ENCODE peak calls at places on chromosomes 16 and 17, in ten cellular contexts. One of them, this sample, is unnamed.

GRCh38 chr16:46757339-46758050 is 9.4 kb upstream of the MYLK3 start:
- DNase-seq in brain microvascular endothelial cell: no peak
- DNase-seq in stomach: peak
- DNase-seq in upper lobe of right lung: no peak
- DNase-seq in A549: no peak
- DNase-seq in right lobe of liver: no peak
- DNase-seq in BJ: no peak
- DNase-seq in tibial artery: no peak
- DNase-seq in PC-3: peak
- DNase-seq in fibroblast of mammary gland: no peak
- DNase-seq in this sample: no peak

GRCh38 chr16:64626771-64627170 is 495.1 kb downstream of the CDH11 start:
- DNase-seq in BJ: no peak
- DNase-seq in brain microvascular endothelial cell: no peak
- DNase-seq in A549: no peak
- DNase-seq in stomach: no peak
- DNase-seq in upper lobe of right lung: no peak
- DNase-seq in fibroblast of mammary gland: no peak
- DNase-seq in PC-3: no peak
- DNase-seq in tibial artery: no peak
- DNase-seq in right lobe of liver: no peak
- DNase-seq in this sample: no peak

GRCh38 chr17:76417499-76418143 is 33.2 kb downstream of the SPHK1 start:
- DNase-seq in BJ: no peak
- DNase-seq in tibial artery: peak
- DNase-seq in brain microvascular endothelial cell: no peak
- DNase-seq in PC-3: no peak
- DNase-seq in A549: no peak
- DNase-seq in stomach: no peak
- DNase-seq in right lobe of liver: no peak
- DNase-seq in fibroblast of mammary gland: no peak
- DNase-seq in upper lobe of right lung: peak
- DNase-seq in this sample: no peak

GRCh38 chr17:51035436-51035835 is 85.2 kb downstream of the SPAG9 start:
- DNase-seq in upper lobe of right lung: no peak
- DNase-seq in stomach: no peak
- DNase-seq in BJ: peak
- DNase-seq in brain microvascular endothelial cell: peak
- DNase-seq in tibial artery: no peak
- DNase-seq in PC-3: no peak
- DNase-seq in A549: no peak
- DNase-seq in fibroblast of mammary gland: peak
- DNase-seq in right lobe of liver: no peak
- DNase-seq in this sample: peak

GRCh38 chr16:13517856-13518255 is 402.1 kb upstream of the ERCC4 start:
- DNase-seq in PC-3: no peak
- DNase-seq in brain microvascular endothelial cell: no peak
- DNase-seq in tibial artery: no peak
- DNase-seq in upper lobe of right lung: no peak
- DNase-seq in stomach: no peak
- DNase-seq in right lobe of liver: no peak
- DNase-seq in BJ: no peak
- DNase-seq in A549: no peak
- DNase-seq in fibroblast of mammary gland: no peak
- DNase-seq in this sample: no peak

GRCh38 chr17:35338230-35338629 is 35.2 kb downstream of the SLFN11 start:
- DNase-seq in stomach: no peak
- DNase-seq in PC-3: no peak
- DNase-seq in fibroblast of mammary gland: no peak
- DNase-seq in A549: no peak
- DNase-seq in BJ: no peak
- DNase-seq in brain microvascular endothelial cell: no peak
- DNase-seq in upper lobe of right lung: no peak
- DNase-seq in right lobe of liver: no peak
- DNase-seq in tibial artery: no peak
- DNase-seq in this sample: no peak

GRCh38 chr17:7107012-7107754 is 7.4 kb downstream of the ASGR2 start:
- DNase-seq in BJ: no peak
- DNase-seq in A549: no peak
- DNase-seq in stomach: no peak
- DNase-seq in tibial artery: no peak
- DNase-seq in brain microvascular endothelial cell: no peak
- DNase-seq in upper lobe of right lung: no peak
- DNase-seq in right lobe of liver: peak
- DNase-seq in fibroblast of mammary gland: no peak
- DNase-seq in PC-3: no peak
- DNase-seq in this sample: no peak

GRCh38 chr16:86193528-86194193 is 294.7 kb downstream of the IRF8 start:
- DNase-seq in upper lobe of right lung: no peak
- DNase-seq in stomach: no peak
- DNase-seq in right lobe of liver: no peak
- DNase-seq in brain microvascular endothelial cell: no peak
- DNase-seq in tibial artery: no peak
- DNase-seq in fibroblast of mammary gland: no peak
- DNase-seq in PC-3: no peak
- DNase-seq in BJ: no peak
- DNase-seq in A549: no peak
- DNase-seq in this sample: no peak

GRCh38 chr17:3972931-3973330 is 8.7 kb upstream of the ATP2A3 start:
- DNase-seq in tibial artery: no peak
- DNase-seq in brain microvascular endothelial cell: no peak
- DNase-seq in right lobe of liver: no peak
- DNase-seq in A549: no peak
- DNase-seq in upper lobe of right lung: no peak
- DNase-seq in BJ: no peak
- DNase-seq in stomach: no peak
- DNase-seq in fibroblast of mammary gland: no peak
- DNase-seq in PC-3: no peak
- DNase-seq in this sample: no peak

GRCh38 chr17:75260679-75261335 is 599 bp downstream of the GGA3 start:
- DNase-seq in PC-3: peak
- DNase-seq in brain microvascular endothelial cell: no peak
- DNase-seq in BJ: no peak
- DNase-seq in stomach: no peak
- DNase-seq in A549: no peak
- DNase-seq in upper lobe of right lung: no peak
- DNase-seq in right lobe of liver: no peak
- DNase-seq in tibial artery: no peak
- DNase-seq in fibroblast of mammary gland: no peak
- DNase-seq in this sample: no peak
- TF ChIP-seq CTCF in PC-3: peak
- TF ChIP-seq CTCF in brain microvascular endothelial cell: peak
- TF ChIP-seq CTCF in BJ: peak
- TF ChIP-seq CTCF in stomach: no peak
- TF ChIP-seq CTCF in A549: peak
- TF ChIP-seq CTCF in upper lobe of right lung: no peak
- TF ChIP-seq CTCF in right lobe of liver: no peak
- TF ChIP-seq CTCF in tibial artery: no peak
- TF ChIP-seq CTCF in fibroblast of mammary gland: no peak
- TF ChIP-seq CTCF in this sample: no peak

GRCh38 chr16:27472091-27473020 is 70.4 kb downstream of the IL21R start:
- DNase-seq in A549: no peak
- DNase-seq in fibroblast of mammary gland: peak
- DNase-seq in stomach: no peak
- DNase-seq in upper lobe of right lung: no peak
- DNase-seq in right lobe of liver: no peak
- DNase-seq in BJ: no peak
- DNase-seq in tibial artery: no peak
- DNase-seq in brain microvascular endothelial cell: no peak
- DNase-seq in PC-3: no peak
- DNase-seq in this sample: no peak

GRCh38 chr16:27471661-27472060 is 69.7 kb downstream of the IL21R start:
- DNase-seq in fibroblast of mammary gland: no peak
- DNase-seq in brain microvascular endothelial cell: no peak
- DNase-seq in right lobe of liver: no peak
- DNase-seq in stomach: no peak
- DNase-seq in BJ: no peak
- DNase-seq in PC-3: no peak
- DNase-seq in A549: no peak
- DNase-seq in tibial artery: no peak
- DNase-seq in upper lobe of right lung: no peak
- DNase-seq in this sample: no peak

GRCh38 chr16:27468941-27469531 is 67.1 kb downstream of the IL21R start:
- DNase-seq in BJ: no peak
- DNase-seq in right lobe of liver: no peak
- DNase-seq in brain microvascular endothelial cell: no peak
- DNase-seq in PC-3: no peak
- DNase-seq in tibial artery: no peak
- DNase-seq in upper lobe of right lung: no peak
- DNase-seq in fibroblast of mammary gland: no peak
- DNase-seq in A549: no peak
- DNase-seq in stomach: no peak
- DNase-seq in this sample: no peak

GRCh38 chr16:27473101-27473900 is 71.3 kb downstream of the IL21R start:
- DNase-seq in upper lobe of right lung: no peak
- DNase-seq in right lobe of liver: no peak
- DNase-seq in PC-3: no peak
- DNase-seq in tibial artery: no peak
- DNase-seq in brain microvascular endothelial cell: no peak
- DNase-seq in A549: no peak
- DNase-seq in stomach: no peak
- DNase-seq in fibroblast of mammary gland: no peak
- DNase-seq in BJ: no peak
- DNase-seq in this sample: no peak

DNA sequence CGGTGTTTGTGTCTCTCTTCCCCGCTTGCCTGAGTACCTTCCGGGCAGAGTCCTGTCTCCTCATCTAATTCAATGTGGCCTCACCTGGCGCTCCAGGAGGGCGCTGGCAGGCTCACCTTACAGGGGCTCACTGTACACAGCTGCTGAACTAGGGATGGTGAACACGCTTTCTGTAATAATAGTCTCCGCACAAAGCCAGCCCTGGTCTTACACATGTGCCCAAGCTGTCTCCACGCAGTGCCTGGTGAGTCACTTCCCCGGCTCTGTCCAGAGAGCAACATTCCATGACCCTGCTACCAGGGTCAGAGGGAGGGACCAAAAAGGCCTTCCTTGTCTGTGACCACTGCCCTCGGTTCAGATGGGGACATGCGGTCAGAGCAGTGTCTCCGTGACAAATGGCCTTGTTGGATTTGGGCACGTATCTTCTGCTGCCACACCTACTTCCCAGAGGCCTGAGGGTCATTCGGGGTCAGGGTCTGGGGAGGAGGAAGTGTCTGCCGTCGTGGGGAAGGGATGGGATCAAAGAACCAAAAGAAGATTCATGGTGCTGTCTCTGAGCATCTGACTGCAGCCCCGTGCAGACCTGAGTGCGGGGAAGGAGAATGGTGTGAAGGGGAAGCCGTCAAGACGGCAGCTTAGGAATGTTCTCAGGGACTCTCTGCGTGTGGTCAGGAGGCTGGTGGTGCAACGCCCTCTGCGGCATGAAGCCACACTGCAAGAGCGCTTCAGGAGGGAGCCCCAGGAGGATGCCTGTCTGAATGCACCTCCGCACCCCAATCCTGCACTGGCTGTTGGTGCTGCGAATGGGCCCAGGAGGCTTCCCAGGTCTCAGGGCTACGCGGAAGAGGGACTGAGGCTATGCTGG is 68.8 kb downstream of the IL21R start:
- DNase-seq in stomach: no peak
- DNase-seq in A549: no peak
- DNase-seq in BJ: peak
- DNase-seq in upper lobe of right lung: no peak
- DNase-seq in PC-3: no peak
- DNase-seq in brain microvascular endothelial cell: peak
- DNase-seq in fibroblast of mammary gland: peak
- DNase-seq in right lobe of liver: no peak
- DNase-seq in tibial artery: no peak
- DNase-seq in this sample: peak
- H3K4me3 ChIP-seq in stomach: no peak
- H3K4me3 ChIP-seq in A549: no peak
- H3K4me3 ChIP-seq in BJ: no peak
- H3K4me3 ChIP-seq in upper lobe of right lung: no peak
- H3K4me3 ChIP-seq in PC-3: no peak
- H3K4me3 ChIP-seq in brain microvascular endothelial cell: no peak
- H3K4me3 ChIP-seq in fibroblast of mammary gland: no peak
- H3K4me3 ChIP-seq in right lobe of liver: no peak
- H3K4me3 ChIP-seq in tibial artery: no peak
- H3K4me3 ChIP-seq in this sample: no peak

GRCh38 chr17:58318065-58318481 is 10.5 kb downstream of the TSPOAP1 start:
- DNase-seq in upper lobe of right lung: peak
- DNase-seq in fibroblast of mammary gland: no peak
- DNase-seq in right lobe of liver: peak
- DNase-seq in A549: no peak
- DNase-seq in tibial artery: peak
- DNase-seq in PC-3: no peak
- DNase-seq in BJ: no peak
- DNase-seq in brain microvascular endothelial cell: no peak
- DNase-seq in stomach: no peak
- DNase-seq in this sample: no peak

GRCh38 chr17:58316260-58316960 is 12.2 kb downstream of the TSPOAP1 start:
- DNase-seq in A549: no peak
- DNase-seq in fibroblast of mammary gland: no peak
- DNase-seq in upper lobe of right lung: peak
- DNase-seq in PC-3: no peak
- DNase-seq in stomach: peak
- DNase-seq in BJ: no peak
- DNase-seq in right lobe of liver: peak
- DNase-seq in tibial artery: peak
- DNase-seq in brain microvascular endothelial cell: no peak
- DNase-seq in this sample: no peak

GRCh38 chr17:58315750-58316149 is 12.8 kb downstream of the TSPOAP1 start:
- DNase-seq in tibial artery: no peak
- DNase-seq in PC-3: no peak
- DNase-seq in brain microvascular endothelial cell: no peak
- DNase-seq in BJ: no peak
- DNase-seq in right lobe of liver: no peak
- DNase-seq in stomach: peak
- DNase-seq in upper lobe of right lung: no peak
- DNase-seq in fibroblast of mammary gland: no peak
- DNase-seq in A549: no peak
- DNase-seq in this sample: no peak

GRCh38 chr17:58318627-58319180 is 9.9 kb downstream of the TSPOAP1 start:
- DNase-seq in upper lobe of right lung: peak
- DNase-seq in fibroblast of mammary gland: no peak
- DNase-seq in PC-3: no peak
- DNase-seq in stomach: no peak
- DNase-seq in tibial artery: peak
- DNase-seq in brain microvascular endothelial cell: no peak
- DNase-seq in A549: no peak
- DNase-seq in BJ: no peak
- DNase-seq in right lobe of liver: peak
- DNase-seq in this sample: no peak

GRCh38 chr17:58317421-58318064 is 11.1 kb downstream of the TSPOAP1 start:
- DNase-seq in BJ: peak
- DNase-seq in fibroblast of mammary gland: peak
- DNase-seq in upper lobe of right lung: peak
- DNase-seq in PC-3: peak
- DNase-seq in right lobe of liver: peak
- DNase-seq in tibial artery: peak
- DNase-seq in stomach: peak
- DNase-seq in brain microvascular endothelial cell: peak
- DNase-seq in A549: peak
- DNase-seq in this sample: peak
- TF ChIP-seq CTCF in BJ: peak
- TF ChIP-seq CTCF in fibroblast of mammary gland: peak
- TF ChIP-seq CTCF in upper lobe of right lung: peak
- TF ChIP-seq CTCF in PC-3: peak
- TF ChIP-seq CTCF in right lobe of liver: peak
- TF ChIP-seq CTCF in tibial artery: peak
- TF ChIP-seq CTCF in stomach: peak
- TF ChIP-seq CTCF in brain microvascular endothelial cell: peak
- TF ChIP-seq CTCF in A549: peak
- TF ChIP-seq CTCF in this sample: peak

GRCh38 chr17:71709271-71709670 is 411.5 kb upstream of the SOX9 start:
- DNase-seq in brain microvascular endothelial cell: no peak
- DNase-seq in PC-3: no peak
- DNase-seq in A549: no peak
- DNase-seq in stomach: no peak
- DNase-seq in upper lobe of right lung: no peak
- DNase-seq in fibroblast of mammary gland: no peak
- DNase-seq in right lobe of liver: no peak
- DNase-seq in BJ: peak
- DNase-seq in tibial artery: no peak
- DNase-seq in this sample: no peak
- H3K4me3 ChIP-seq in brain microvascular endothelial cell: no peak
- H3K4me3 ChIP-seq in PC-3: no peak
- H3K4me3 ChIP-seq in A549: no peak
- H3K4me3 ChIP-seq in stomach: no peak
- H3K4me3 ChIP-seq in upper lobe of right lung: no peak
- H3K4me3 ChIP-seq in fibroblast of mammary gland: no peak
- H3K4me3 ChIP-seq in right lobe of liver: no peak
- H3K4me3 ChIP-seq in BJ: no peak
- H3K4me3 ChIP-seq in tibial artery: no peak
- H3K4me3 ChIP-seq in this sample: no peak

This sample was measured in fibroblast of pulmonary artery.